ENCODE peak calls at places on chromosomes 6 and 20, in five cellular contexts. W, G, R, H and T are unnamed samples.

GRCh38 chr20:24778585-24779031 is 170.5 kb upstream of the CST7 start:
- DNase-seq in W (no peak), R (no peak), G (no peak), H (no peak), T (no peak)

GRCh38 chr6:121670511-121670910 is 235.1 kb downstream of the GJA1 start:
- DNase-seq in G (no peak), R (no peak), H (peak; percentile 58), W (no peak), T (no peak)

GRCh38 chr6:22227824-22228610 is 68.8 kb downstream of the PRL start:
- DNase-seq in H (peak; percentile 23), G (peak; percentile 84), R (no peak), W (no peak), T (no peak)

GRCh38 chr20:10603971-10604864 is 69.6 kb downstream of the JAG1 start:
- DNase-seq in R (peak; percentile 10), G (peak; percentile 89), W (no peak), H (peak; percentile 94), T (peak; percentile 43)

GRCh38 chr6:92181347-92181746 is 1238.0 kb downstream of the EPHA7 start:
- DNase-seq in W (no peak), R (no peak), H (no peak), G (peak; percentile 23), T (no peak)

GRCh38 chr6:154410215-154410614 is 53.6 kb upstream of the IPCEF1 start:
- DNase-seq in R (no peak), H (no peak), W (no peak), G (no peak), T (no peak)

GRCh38 chr6:21999012-21999528 is 297.8 kb downstream of the PRL start:
- DNase-seq in R (peak; percentile 50), G (peak; percentile 89), W (no peak), H (peak; percentile 68), T (no peak)

GRCh38 chr6:23114812-23115504 is 545.6 kb downstream of the HDGFL1 start:
- DNase-seq in G (no peak), R (no peak), H (no peak), W (no peak), T (no peak)

GRCh38 chr6:134584809-134585528 is 267.1 kb upstream of the SGK1 start:
- DNase-seq in G (no peak), R (no peak), W (no peak), H (no peak), T (no peak)

GRCh38 chr20:44621325-44621724 is 30.2 kb downstream of the ADA start:
- DNase-seq in W (no peak), G (no peak), R (no peak), H (no peak), T (no peak)
- TF ChIP-seq CTCF in W (no peak), G (no peak), R (no peak), H (no peak), T (no peak)

GRCh38 chr20:16647875-16648597 is 74.8 kb upstream of the KIF16B start:
- DNase-seq in W (no peak), R (no peak), G (no peak), H (no peak), T (peak; percentile 51)
- TF ChIP-seq CTCF in W (no peak), R (no peak), G (no peak), H (no peak), T (no peak)

GRCh38 chr6:163500105-163500504 is 85.6 kb downstream of the QKI start:
- DNase-seq in G (no peak), H (no peak), W (no peak), R (no peak), T (no peak)

GRCh38 chr6:163501440-163501839 is 86.9 kb downstream of the QKI start:
- DNase-seq in R (no peak), W (no peak), H (no peak), G (no peak), T (no peak)

GRCh38 chr6:163507965-163508364 is 93.4 kb downstream of the QKI start:
- DNase-seq in G (no peak), R (no peak), H (no peak), W (no peak), T (no peak)

GRCh38 chr6:163501022-163501421 is 86.5 kb downstream of the QKI start:
- DNase-seq in H (no peak), W (no peak), G (no peak), R (no peak), T (no peak)

GRCh38 chr6:163504984-163505640 is 90.6 kb downstream of the QKI start:
- DNase-seq in W (no peak), H (no peak), G (no peak), R (no peak), T (no peak)
- TF ChIP-seq CTCF in W (no peak), H (no peak), G (no peak), R (no peak), T (no peak)

GRCh38 chr6:112910256-112910655 is 563.1 kb downstream of the RFPL4B start:
- DNase-seq in G (no peak), W (no peak), R (no peak), H (peak; percentile 39), T (no peak)

GRCh38 chr6:112912351-112913101 is 565.4 kb downstream of the RFPL4B start:
- DNase-seq in G (peak; percentile 84), R (no peak), H (peak; percentile 42), W (no peak), T (no peak)

GRCh38 chr6:112906737-112907136 is 559.6 kb downstream of the RFPL4B start:
- DNase-seq in W (no peak), H (peak; percentile 86), G (peak; percentile 70), R (no peak), T (no peak)

GRCh38 chr6:112911949-112912348 is 564.8 kb downstream of the RFPL4B start:
- DNase-seq in H (no peak), R (no peak), G (no peak), W (no peak), T (no peak)

DNA sequence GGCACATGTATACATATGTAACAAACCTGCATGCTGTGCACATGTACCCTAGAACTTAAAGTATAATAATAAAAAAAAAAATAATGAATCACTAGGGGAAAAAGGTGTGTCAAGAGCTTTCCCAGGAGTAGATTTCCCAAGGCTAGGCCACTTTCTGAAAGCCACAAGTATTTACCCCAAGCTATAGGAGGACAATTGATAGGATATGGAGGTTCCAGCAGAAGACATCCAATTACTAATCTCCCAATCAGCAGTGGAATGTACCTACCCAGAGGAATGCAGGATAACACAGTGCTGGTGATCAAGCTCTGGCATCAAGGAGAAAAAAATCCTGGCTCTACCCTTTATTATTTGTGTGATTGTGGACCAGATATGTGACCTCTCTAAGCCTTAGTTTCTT is 562.7 kb downstream of the RFPL4B start:
- DNase-seq in W (no peak), R (no peak), G (no peak), H (peak; percentile 22), T (no peak)
- TF ChIP-seq CTCF in W (no peak), R (no peak), G (no peak), H (no peak), T (no peak)

DNA sequence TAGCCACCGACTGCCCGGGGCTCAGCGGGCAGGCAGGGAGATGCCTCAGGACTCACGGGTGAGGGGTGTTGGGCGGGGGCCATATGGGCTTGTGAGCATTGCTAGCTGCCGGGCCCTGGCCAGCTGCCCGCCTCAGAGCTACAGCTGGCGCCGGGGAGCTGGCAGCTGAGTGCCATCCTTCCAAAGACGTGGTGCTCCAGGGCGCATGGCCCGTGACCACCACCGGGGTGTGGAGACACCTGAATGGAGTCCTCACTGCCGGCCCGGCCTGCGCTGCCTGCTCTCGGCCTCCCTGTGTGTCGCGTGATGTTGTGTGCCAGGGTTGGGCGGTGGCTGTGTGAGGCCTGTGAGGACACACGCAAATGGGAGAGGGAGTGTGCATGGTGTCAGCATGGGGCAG is 10.6 kb upstream of the RBBP8NL start:
- DNase-seq in H (no peak), R (no peak), W (peak; percentile 31), G (no peak), T (no peak)
- TF ChIP-seq CTCF in H (no peak), R (peak; percentile 27), W (no peak), G (no peak), T (peak; percentile 49)

DNA sequence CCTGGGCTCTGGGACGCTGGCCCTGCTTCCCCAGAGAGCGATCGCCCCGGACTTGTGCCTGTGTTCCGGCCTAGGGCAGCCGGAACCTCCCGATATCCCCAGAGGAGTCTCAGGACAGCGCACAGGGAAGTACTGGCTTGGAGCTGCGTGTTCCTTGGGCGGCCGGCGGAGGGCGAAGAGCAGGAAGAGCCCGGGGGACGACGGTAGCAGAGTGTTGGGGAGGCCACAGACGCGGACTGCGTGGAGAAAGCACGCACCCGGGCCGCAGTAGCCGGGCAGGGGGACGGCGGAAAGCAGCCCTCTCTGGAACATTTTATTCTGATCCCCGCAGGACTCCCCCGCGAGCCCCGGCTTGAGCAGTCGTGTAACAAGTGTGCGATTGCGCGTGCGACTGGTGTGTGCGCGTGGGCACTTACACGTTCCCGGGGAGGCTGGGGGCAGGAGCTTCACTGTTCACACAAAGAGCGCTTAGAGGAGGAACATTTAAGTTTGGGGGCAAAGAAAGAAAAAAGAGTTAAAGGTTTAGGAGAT is 36.1 kb downstream of the NCR2 start:
- DNase-seq in H (peak; percentile 58), W (peak; percentile 65), R (peak; percentile 86), G (peak; percentile 33), T (peak; percentile 70)
- TF ChIP-seq CTCF in H (peak; percentile 47), W (no peak), R (peak; percentile 76), G (peak; percentile 7), T (no peak)

DNA sequence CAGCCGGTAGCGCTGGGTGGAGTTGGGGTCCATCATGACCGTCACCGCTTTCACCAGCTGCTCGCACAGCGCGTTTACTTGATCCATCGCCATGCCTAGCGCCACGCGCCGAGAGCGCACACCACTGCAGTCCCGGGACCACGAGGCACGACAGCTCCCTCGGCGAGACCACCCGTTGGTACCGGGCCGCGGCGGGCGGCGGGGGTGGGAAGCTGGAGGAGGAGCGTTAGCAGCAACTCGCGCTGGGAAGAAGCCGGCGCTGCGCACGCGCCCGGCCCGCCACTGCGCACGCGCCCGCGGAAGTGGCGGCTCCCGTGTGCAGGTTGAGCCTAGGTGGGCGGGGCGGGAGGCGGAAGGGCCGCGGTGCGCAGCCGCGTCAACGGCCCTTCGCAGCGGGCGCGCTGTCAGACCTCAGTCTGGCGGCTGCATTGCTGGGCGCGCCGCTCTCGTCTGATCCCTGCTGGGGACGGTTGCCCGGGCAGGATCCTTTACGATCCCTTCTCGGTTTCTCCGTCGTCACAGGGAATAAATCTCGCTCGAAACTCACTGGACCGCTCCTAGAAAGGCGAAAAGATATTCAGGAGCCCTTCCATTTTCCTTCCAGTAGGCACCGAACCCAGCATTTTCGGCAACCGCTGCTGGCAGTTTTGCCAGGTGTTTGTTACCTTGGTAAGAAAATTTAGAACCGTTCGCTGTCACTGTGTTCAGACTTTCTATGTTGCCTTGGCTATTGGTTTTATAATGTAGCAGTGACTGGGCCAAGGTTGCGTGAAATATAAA is at the start of the genes POLH and XPO5:
- DNase-seq in W (peak; percentile 92), G (peak; percentile 96), R (peak; percentile 99), H (peak; percentile 91), T (peak; percentile 94)
- TF ChIP-seq CTCF in W (no peak), G (no peak), R (peak; percentile 59), H (no peak), T (no peak)

DNA sequence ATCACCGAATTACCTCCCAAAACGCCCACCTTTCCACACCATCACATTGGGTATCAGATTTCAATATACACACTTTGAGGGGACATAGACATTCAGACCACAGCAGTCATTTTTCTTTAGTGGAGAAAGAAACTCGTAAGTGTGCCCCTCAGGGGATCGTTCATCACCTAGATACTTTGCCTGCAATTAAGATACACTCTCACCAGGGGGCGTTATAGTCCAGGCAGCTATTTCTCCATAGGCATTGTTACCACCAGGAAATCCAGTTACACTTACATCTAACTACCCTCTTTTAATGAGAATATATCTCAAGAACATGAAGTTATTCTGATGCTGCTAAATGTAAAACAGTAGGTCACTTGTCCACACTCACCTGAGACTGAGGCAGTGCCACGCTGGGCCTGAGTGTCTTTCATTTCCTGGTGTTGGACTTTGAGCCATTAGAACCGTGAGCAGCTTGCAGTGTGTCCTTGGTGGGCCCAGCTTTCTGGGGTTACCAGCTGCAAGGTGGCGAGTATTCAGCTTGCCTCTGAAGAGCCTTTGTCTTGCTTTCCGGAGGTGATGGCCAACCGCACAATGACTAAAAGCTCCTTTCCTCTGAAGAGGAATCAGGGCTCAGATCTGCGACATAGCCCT is 35.1 kb upstream of the UNC93A start:
- DNase-seq in W (no peak), H (no peak), G (no peak), R (no peak), T (no peak)
- TF ChIP-seq CTCF in W (peak; percentile 31), H (no peak), G (no peak), R (peak; percentile 22), T (peak; percentile 42)